ENCODE peak calls at places on chromosome 10, in four cellular contexts. I is CD8-positive, alpha-beta memory T cell; E is B cell; U is stimulated activated CD4-positive, alpha-beta T cell treated with anti-CD3 and anti-CD28 coated beads, Interleukin-4, amount 100 ng/mL, for 48 hours. Z is an unnamed sample.

GRCh38 chr10:96858038-96858705 is 26.1 kb downstream of the LCOR start:
- DNase-seq in I (no peak), E (no peak), U (no peak), Z (no peak)

GRCh38 chr10:119370972-119371703 is 163.8 kb downstream of the GRK5 start:
- DNase-seq in I (no peak), E (no peak), U (no peak), Z (no peak)

GRCh38 chr10:32950457-32951109 is 7.4 kb downstream of the ITGB1 start:
- DNase-seq in I (no peak), E (no peak), U (no peak), Z (no peak)

GRCh38 chr10:42987575-42987974 is 89.3 kb upstream of the RET start:
- DNase-seq in I (no peak), E (no peak), U (no peak), Z (no peak)

GRCh38 chr10:71985542-71986250 is 21.5 kb downstream of the CHST3 start:
- DNase-seq in I (no peak), E (no peak), U (no peak), Z (no peak)

GRCh38 chr10:132248455-132249231 is 59.1 kb downstream of the STK32C start:
- DNase-seq in I (peak), E (peak), U (peak), Z (no peak)

GRCh38 chr10:113987805-113988204 is 55.9 kb upstream of the ADRB1 start:
- DNase-seq in I (no peak), E (no peak), U (no peak), Z (no peak)

GRCh38 chr10:122301055-122301810 is 30.1 kb downstream of the BTBD16 start:
- DNase-seq in I (no peak), E (no peak), U (no peak), Z (no peak)

GRCh38 chr10:110794808-110795207 is 76.9 kb upstream of the PDCD4 start:
- DNase-seq in I (no peak), E (no peak), U (no peak), Z (no peak)

GRCh38 chr10:79936625-79937255 is 12.2 kb downstream of the SFTPD start:
- DNase-seq in I (no peak), E (no peak), U (no peak), Z (no peak)

GRCh38 chr10:102762401-102763015 is 18.8 kb downstream of the WBP1L start:
- DNase-seq in I (no peak), E (no peak), U (no peak), Z (no peak)

GRCh38 chr10:76651148-76651547 is 986.5 kb downstream of the KCNMA1 start:
- DNase-seq in I (no peak), E (no peak), U (no peak), Z (no peak)

GRCh38 chr10:58152698-58153263 is 114.9 kb downstream of the IPMK start:
- DNase-seq in I (peak), E (no peak), U (peak), Z (peak)

GRCh38 chr10:6811153-6811552 is 231.1 kb upstream of the PRKCQ start:
- DNase-seq in I (no peak), E (no peak), U (no peak), Z (no peak)

GRCh38 chr10:119595715-119596515 is 849 bp downstream of the TIAL1 start:
- DNase-seq in I (peak), E (peak), U (peak), Z (peak)

GRCh38 chr10:110147961-110148360 is 59.4 kb upstream of the MXI1 start:
- DNase-seq in I (no peak), E (no peak), U (no peak), Z (no peak)

GRCh38 chr10:71509444-71509843 is 112.7 kb downstream of the CDH23 start:
- DNase-seq in I (no peak), E (no peak), U (no peak), Z (no peak)

GRCh38 chr10:83522881-83523386 is 616.4 kb upstream of the GHITM start:
- DNase-seq in I (no peak), E (no peak), U (no peak), Z (no peak)

GRCh38 chr10:79056736-79057391 is 11.9 kb upstream of the ZMIZ1 start:
- DNase-seq in I (no peak), E (peak), U (no peak), Z (no peak)

GRCh38 chr10:126892873-126893175 is 12.4 kb upstream of the DOCK1 start:
- DNase-seq in I (no peak), E (no peak), U (no peak), Z (no peak)

GRCh38 chr10:71255817-71256660 is 43.7 kb downstream of the UNC5B start:
- DNase-seq in I (no peak), E (no peak), U (no peak), Z (no peak)

GRCh38 chr10:22334414-22335203 is 10.7 kb upstream of the SPAG6 start:
- DNase-seq in I (no peak), E (no peak), U (no peak), Z (no peak)

GRCh38 chr10:100614416-100614815 is 78.7 kb downstream of the HIF1AN start:
- DNase-seq in I (no peak), E (no peak), U (no peak), Z (no peak)

GRCh38 chr10:69407621-69408301 is 9.0 kb downstream of the TACR2 start:
- DNase-seq in I (no peak), E (no peak), U (no peak), Z (no peak)

GRCh38 chr10:130022501-130023299 is 58.6 kb upstream of the EBF3 start:
- DNase-seq in I (no peak), E (no peak), U (no peak), Z (no peak)

GRCh38 chr10:114279886-114280644 is 41.0 kb downstream of the VWA2 start:
- DNase-seq in I (no peak), E (no peak), U (no peak), Z (no peak)

GRCh38 chr10:66714741-66715140 is 211.1 kb upstream of the LRRTM3 start:
- DNase-seq in I (no peak), E (no peak), U (no peak), Z (no peak)

GRCh38 chr10:11742009-11742778 is at the start of gene ECHDC3:
- DNase-seq in I (peak), E (peak), U (peak), Z (no peak)

GRCh38 chr10:12412671-12413368 is 63.5 kb downstream of the CAMK1D start:
- DNase-seq in I (peak), E (no peak), U (peak), Z (no peak)

GRCh38 chr10:29328988-29329387 is 40.1 kb downstream of the LYZL1 start:
- DNase-seq in I (no peak), E (no peak), U (no peak), Z (no peak)

GRCh38 chr10:132368881-132369635 is 27.9 kb upstream of the PWWP2B start:
- DNase-seq in I (no peak), E (peak), U (no peak), Z (no peak)

GRCh38 chr10:73251683-73252444 is 580 bp downstream of the MRPS16 start:
- DNase-seq in I (no peak), E (no peak), U (no peak), Z (no peak)

GRCh38 chr10:99431190-99431549 is 746 bp upstream of the GOT1 start:
- DNase-seq in I (no peak), E (peak), U (no peak), Z (peak)

GRCh38 chr10:135601-136464 is 578 bp downstream of the ZMYND11 start:
- DNase-seq in I (peak), E (peak), U (peak), Z (no peak)

GRCh38 chr10:61793760-61794713 is 107.5 kb upstream of the ARID5B start:
- DNase-seq in I (no peak), E (no peak), U (no peak), Z (no peak)